ENCODE peak calls at places on chromosomes 1 and 21, in seven cellular contexts. One of them, this sample, is unnamed.

GRCh38 chr1:12053752-12054548 is 9.2 kb upstream of the TNFRSF8 start:
- DNase-seq in heart left ventricle: no peak
- DNase-seq in neuronal stem cell: no peak
- DNase-seq in bronchial epithelial cell: peak
- DNase-seq in NCI-H146: no peak
- DNase-seq in AG10803: no peak
- DNase-seq in right cardiac atrium: peak
- DNase-seq in this sample: no peak

GRCh38 chr1:89615676-89616598 is 17.0 kb upstream of the LRRC8C start:
- DNase-seq in heart left ventricle: no peak
- DNase-seq in neuronal stem cell: no peak
- DNase-seq in bronchial epithelial cell: peak
- DNase-seq in NCI-H146: peak
- DNase-seq in AG10803: no peak
- DNase-seq in right cardiac atrium: peak
- DNase-seq in this sample: peak

GRCh38 chr1:210347112-210347511 is 18.4 kb downstream of the HHAT start:
- DNase-seq in heart left ventricle: no peak
- DNase-seq in neuronal stem cell: no peak
- DNase-seq in bronchial epithelial cell: peak
- DNase-seq in NCI-H146: no peak
- DNase-seq in AG10803: no peak
- DNase-seq in right cardiac atrium: no peak
- DNase-seq in this sample: no peak

GRCh38 chr21:46035809-46036695 is 54.5 kb downstream of the COL6A1 start:
- DNase-seq in heart left ventricle: peak
- DNase-seq in neuronal stem cell: no peak
- DNase-seq in bronchial epithelial cell: no peak
- DNase-seq in NCI-H146: no peak
- DNase-seq in AG10803: peak
- DNase-seq in right cardiac atrium: peak
- DNase-seq in this sample: no peak

GRCh38 chr1:76867342-76868130 is at the start of gene ST6GALNAC5:
- DNase-seq in heart left ventricle: no peak
- DNase-seq in neuronal stem cell: peak
- DNase-seq in bronchial epithelial cell: no peak
- DNase-seq in NCI-H146: peak
- DNase-seq in AG10803: peak
- DNase-seq in right cardiac atrium: peak
- DNase-seq in this sample: peak

GRCh38 chr1:89310505-89310904 is 37.8 kb upstream of the GBP5 start:
- DNase-seq in heart left ventricle: no peak
- DNase-seq in neuronal stem cell: no peak
- DNase-seq in bronchial epithelial cell: peak
- DNase-seq in NCI-H146: no peak
- DNase-seq in AG10803: peak
- DNase-seq in right cardiac atrium: no peak
- DNase-seq in this sample: no peak

GRCh38 chr21:28294046-28294445 is 698.6 kb downstream of the LTN1 start:
- DNase-seq in heart left ventricle: no peak
- DNase-seq in neuronal stem cell: no peak
- DNase-seq in bronchial epithelial cell: peak
- DNase-seq in NCI-H146: no peak
- DNase-seq in AG10803: peak
- DNase-seq in right cardiac atrium: no peak
- DNase-seq in this sample: no peak

GRCh38 chr1:13764533-13764932 is 64.5 kb downstream of the PRDM2 start:
- DNase-seq in heart left ventricle: no peak
- DNase-seq in neuronal stem cell: peak
- DNase-seq in bronchial epithelial cell: no peak
- DNase-seq in NCI-H146: no peak
- DNase-seq in AG10803: peak
- DNase-seq in right cardiac atrium: no peak
- DNase-seq in this sample: no peak

GRCh38 chr1:44048816-44049215 is 17.6 kb upstream of the SLC6A9 start:
- DNase-seq in heart left ventricle: no peak
- DNase-seq in neuronal stem cell: no peak
- DNase-seq in bronchial epithelial cell: peak
- DNase-seq in NCI-H146: no peak
- DNase-seq in AG10803: no peak
- DNase-seq in right cardiac atrium: no peak
- DNase-seq in this sample: no peak

GRCh38 chr1:203091761-203092330 is 6.0 kb upstream of the MYOG start:
- DNase-seq in heart left ventricle: no peak
- DNase-seq in neuronal stem cell: no peak
- DNase-seq in bronchial epithelial cell: no peak
- DNase-seq in NCI-H146: no peak
- DNase-seq in AG10803: no peak
- DNase-seq in right cardiac atrium: no peak
- DNase-seq in this sample: no peak

GRCh38 chr1:44249543-44249942 is 36.3 kb downstream of the DMAP1 start:
- DNase-seq in heart left ventricle: peak
- DNase-seq in neuronal stem cell: no peak
- DNase-seq in bronchial epithelial cell: no peak
- DNase-seq in NCI-H146: no peak
- DNase-seq in AG10803: no peak
- DNase-seq in right cardiac atrium: peak
- DNase-seq in this sample: peak

GRCh38 chr1:91555074-91555730 is 54.6 kb downstream of the CDC7 start:
- DNase-seq in heart left ventricle: no peak
- DNase-seq in neuronal stem cell: no peak
- DNase-seq in bronchial epithelial cell: peak
- DNase-seq in NCI-H146: no peak
- DNase-seq in AG10803: peak
- DNase-seq in right cardiac atrium: no peak
- DNase-seq in this sample: no peak

GRCh38 chr21:36845070-36845469 is 121.4 kb downstream of the HLCS start:
- DNase-seq in heart left ventricle: no peak
- DNase-seq in neuronal stem cell: no peak
- DNase-seq in bronchial epithelial cell: no peak
- DNase-seq in NCI-H146: no peak
- DNase-seq in AG10803: no peak
- DNase-seq in right cardiac atrium: no peak
- DNase-seq in this sample: no peak

GRCh38 chr1:212260557-212261342 is 24.5 kb upstream of the PPP2R5A start:
- DNase-seq in heart left ventricle: no peak
- DNase-seq in neuronal stem cell: no peak
- DNase-seq in bronchial epithelial cell: peak
- DNase-seq in NCI-H146: peak
- DNase-seq in AG10803: no peak
- DNase-seq in right cardiac atrium: no peak
- DNase-seq in this sample: no peak

GRCh38 chr21:34603710-34604057 is 11.2 kb downstream of the RCAN1 start:
- DNase-seq in heart left ventricle: no peak
- DNase-seq in neuronal stem cell: no peak
- DNase-seq in bronchial epithelial cell: no peak
- DNase-seq in NCI-H146: peak
- DNase-seq in AG10803: no peak
- DNase-seq in right cardiac atrium: no peak
- DNase-seq in this sample: no peak

GRCh38 chr1:227753999-227754764 is 18.9 kb downstream of the SNAP47 start:
- DNase-seq in heart left ventricle: peak
- DNase-seq in neuronal stem cell: no peak
- DNase-seq in bronchial epithelial cell: no peak
- DNase-seq in NCI-H146: no peak
- DNase-seq in AG10803: peak
- DNase-seq in right cardiac atrium: peak
- DNase-seq in this sample: no peak

GRCh38 chr1:3603566-3604467 is 7.5 kb downstream of the MEGF6 start:
- DNase-seq in heart left ventricle: no peak
- DNase-seq in neuronal stem cell: no peak
- DNase-seq in bronchial epithelial cell: no peak
- DNase-seq in NCI-H146: no peak
- DNase-seq in AG10803: no peak
- DNase-seq in right cardiac atrium: no peak
- DNase-seq in this sample: no peak

GRCh38 chr1:110174961-110175360 is 24.7 kb downstream of the SLC6A17 start:
- DNase-seq in heart left ventricle: no peak
- DNase-seq in neuronal stem cell: no peak
- DNase-seq in bronchial epithelial cell: no peak
- DNase-seq in NCI-H146: no peak
- DNase-seq in AG10803: no peak
- DNase-seq in right cardiac atrium: no peak
- DNase-seq in this sample: no peak

GRCh38 chr1:87368907-87369306 is 40.2 kb downstream of the LMO4 start:
- DNase-seq in heart left ventricle: no peak
- DNase-seq in neuronal stem cell: no peak
- DNase-seq in bronchial epithelial cell: peak
- DNase-seq in NCI-H146: no peak
- DNase-seq in AG10803: no peak
- DNase-seq in right cardiac atrium: no peak
- DNase-seq in this sample: no peak

GRCh38 chr21:41672543-41672915 is 94.3 kb downstream of the RIPK4 start:
- DNase-seq in heart left ventricle: no peak
- DNase-seq in neuronal stem cell: no peak
- DNase-seq in bronchial epithelial cell: no peak
- DNase-seq in NCI-H146: no peak
- DNase-seq in AG10803: no peak
- DNase-seq in right cardiac atrium: no peak
- DNase-seq in this sample: no peak

GRCh38 chr1:200245492-200245891 is 164.3 kb downstream of the ZNF281 start:
- DNase-seq in heart left ventricle: peak
- DNase-seq in neuronal stem cell: no peak
- DNase-seq in bronchial epithelial cell: peak
- DNase-seq in NCI-H146: no peak
- DNase-seq in AG10803: peak
- DNase-seq in right cardiac atrium: peak
- DNase-seq in this sample: no peak

GRCh38 chr1:25922064-25922632 is 15.9 kb upstream of the STMN1 start:
- DNase-seq in heart left ventricle: no peak
- DNase-seq in neuronal stem cell: no peak
- DNase-seq in bronchial epithelial cell: no peak
- DNase-seq in NCI-H146: peak
- DNase-seq in AG10803: no peak
- DNase-seq in right cardiac atrium: no peak
- DNase-seq in this sample: no peak

GRCh38 chr1:20380616-20381035 is 90.0 kb downstream of the VWA5B1 start:
- DNase-seq in heart left ventricle: no peak
- DNase-seq in neuronal stem cell: no peak
- DNase-seq in bronchial epithelial cell: peak
- DNase-seq in NCI-H146: no peak
- DNase-seq in AG10803: peak
- DNase-seq in right cardiac atrium: no peak
- DNase-seq in this sample: peak

GRCh38 chr1:8712413-8713229 is 104.8 kb downstream of the RERE start:
- DNase-seq in heart left ventricle: no peak
- DNase-seq in neuronal stem cell: no peak
- DNase-seq in bronchial epithelial cell: peak
- DNase-seq in NCI-H146: peak
- DNase-seq in AG10803: peak
- DNase-seq in right cardiac atrium: no peak
- DNase-seq in this sample: no peak

GRCh38 chr1:235199441-235199840 is 38.4 kb upstream of the RBM34 start:
- DNase-seq in heart left ventricle: no peak
- DNase-seq in neuronal stem cell: peak
- DNase-seq in bronchial epithelial cell: peak
- DNase-seq in NCI-H146: no peak
- DNase-seq in AG10803: peak
- DNase-seq in right cardiac atrium: no peak
- DNase-seq in this sample: no peak

GRCh38 chr1:112769611-112770010 is 54.5 kb upstream of the PPM1J start:
- DNase-seq in heart left ventricle: no peak
- DNase-seq in neuronal stem cell: no peak
- DNase-seq in bronchial epithelial cell: peak
- DNase-seq in NCI-H146: no peak
- DNase-seq in AG10803: no peak
- DNase-seq in right cardiac atrium: no peak
- DNase-seq in this sample: no peak

GRCh38 chr21:46125846-46126301 is 28.0 kb downstream of the COL6A2 start:
- DNase-seq in heart left ventricle: peak
- DNase-seq in neuronal stem cell: no peak
- DNase-seq in bronchial epithelial cell: no peak
- DNase-seq in NCI-H146: no peak
- DNase-seq in AG10803: no peak
- DNase-seq in right cardiac atrium: peak
- DNase-seq in this sample: peak

GRCh38 chr1:162906485-162906884 is 45.5 kb upstream of the CCDC190 start:
- DNase-seq in heart left ventricle: no peak
- DNase-seq in neuronal stem cell: no peak
- DNase-seq in bronchial epithelial cell: no peak
- DNase-seq in NCI-H146: no peak
- DNase-seq in AG10803: no peak
- DNase-seq in right cardiac atrium: no peak
- DNase-seq in this sample: no peak

GRCh38 chr1:230114245-230114651 is 47.2 kb downstream of the GALNT2 start:
- DNase-seq in heart left ventricle: no peak
- DNase-seq in neuronal stem cell: no peak
- DNase-seq in bronchial epithelial cell: no peak
- DNase-seq in NCI-H146: no peak
- DNase-seq in AG10803: no peak
- DNase-seq in right cardiac atrium: no peak
- DNase-seq in this sample: no peak

GRCh38 chr1:92408825-92409224 is 77.9 kb downstream of the GFI1 start:
- DNase-seq in heart left ventricle: no peak
- DNase-seq in neuronal stem cell: no peak
- DNase-seq in bronchial epithelial cell: peak
- DNase-seq in NCI-H146: no peak
- DNase-seq in AG10803: peak
- DNase-seq in right cardiac atrium: no peak
- DNase-seq in this sample: no peak

GRCh38 chr1:199403421-199404116 is 623.9 kb upstream of the NR5A2 start:
- DNase-seq in heart left ventricle: no peak
- DNase-seq in neuronal stem cell: no peak
- DNase-seq in bronchial epithelial cell: no peak
- DNase-seq in NCI-H146: no peak
- DNase-seq in AG10803: peak
- DNase-seq in right cardiac atrium: no peak
- DNase-seq in this sample: no peak

GRCh38 chr1:211424018-211424417 is 67.9 kb downstream of the RD3 start:
- DNase-seq in heart left ventricle: no peak
- DNase-seq in neuronal stem cell: no peak
- DNase-seq in bronchial epithelial cell: no peak
- DNase-seq in NCI-H146: no peak
- DNase-seq in AG10803: no peak
- DNase-seq in right cardiac atrium: no peak
- DNase-seq in this sample: no peak

GRCh38 chr1:209094384-209094783 is 489.1 kb upstream of the CAMK1G start:
- DNase-seq in heart left ventricle: no peak
- DNase-seq in neuronal stem cell: no peak
- DNase-seq in bronchial epithelial cell: no peak
- DNase-seq in NCI-H146: no peak
- DNase-seq in AG10803: no peak
- DNase-seq in right cardiac atrium: no peak
- DNase-seq in this sample: no peak

GRCh38 chr1:169106921-169107672 is 607 bp downstream of the ATP1B1 start:
- DNase-seq in heart left ventricle: no peak
- DNase-seq in neuronal stem cell: no peak
- DNase-seq in bronchial epithelial cell: no peak
- DNase-seq in NCI-H146: peak
- DNase-seq in AG10803: peak
- DNase-seq in right cardiac atrium: peak
- DNase-seq in this sample: peak